ENCODE peak calls at places on chromosomes 7 and 10, in eight cellular contexts. M is stimulated activated CD4-positive, alpha-beta T cell treated with anti-CD3 and anti-CD28 coated beads, Interleukin-1b, Interleukin-23, amount 100 ng/mL, for 24 hours; X is progenitor cell of endocrine pancreas; C is cardiac fibroblast; B is A549; N is T-cell; V is BJ; T is dorsolateral prefrontal cortex. Y is an unnamed sample.

GRCh38 chr10:88731296-88731695 is 25.2 kb downstream of the LIPK start:
- DNase-seq in M (no peak), X (no peak), C (no peak), B (no peak), N (no peak), V (no peak), T (no peak), Y (no peak)

GRCh38 chr7:74053589-74054186 is 25.7 kb downstream of the ELN start:
- DNase-seq in M (no peak), X (no peak), C (no peak), B (no peak), N (no peak), V (no peak), T (no peak), Y (no peak)

GRCh38 chr7:69359003-69359555 is 239.2 kb upstream of the AUTS2 start:
- DNase-seq in M (no peak), X (no peak), C (no peak), B (no peak), N (no peak), V (no peak), T (no peak), Y (no peak)

GRCh38 chr10:62047960-62048383 is 146.5 kb downstream of the ARID5B start:
- DNase-seq in M (peak), X (no peak), C (peak), B (no peak), N (no peak), V (no peak), T (no peak), Y (peak)

GRCh38 chr10:79116363-79116762 is 47.6 kb downstream of the ZMIZ1 start:
- DNase-seq in M (no peak), X (no peak), C (no peak), B (no peak), N (no peak), V (no peak), T (no peak), Y (no peak)

GRCh38 chr7:103119791-103120291 is 29.1 kb downstream of the NAPEPLD start:
- DNase-seq in M (no peak), X (no peak), C (no peak), B (no peak), N (no peak), V (no peak), T (no peak), Y (no peak)

GRCh38 chr10:90589825-90590224 is 268.0 kb downstream of the HTR7 start:
- DNase-seq in M (no peak), X (no peak), C (peak), B (no peak), N (no peak), V (no peak), T (no peak), Y (no peak)

GRCh38 chr10:80468806-80469421 is 14.8 kb downstream of the TSPAN14 start:
- DNase-seq in M (no peak), X (no peak), C (no peak), B (no peak), N (peak), V (no peak), T (no peak), Y (no peak)

GRCh38 chr10:129768437-129769355 is 195.4 kb downstream of the EBF3 start:
- DNase-seq in M (no peak), X (peak), C (no peak), B (no peak), N (no peak), V (no peak), T (no peak), Y (no peak)

GRCh38 chr10:97333351-97333600 is 1.3 kb downstream of the FRAT2 start:
- DNase-seq in M (no peak), X (no peak), C (peak), B (peak), N (peak), V (no peak), T (no peak), Y (no peak)

GRCh38 chr7:45984386-45985295 is 63.6 kb upstream of the IGFBP3 start:
- DNase-seq in M (no peak), X (no peak), C (no peak), B (peak), N (no peak), V (no peak), T (no peak), Y (no peak)